ENCODE peak calls at places on chromosome 17, in six cellular contexts. M is head of caudate nucleus; Z is NCI-H2171 treated with DMSO at 0.1 percent for 48 hours; H is stimulated activated CD4-positive, alpha-beta T cell treated with anti-CD3 and anti-CD28 coated beads, Interleukin-4, amount 100 ng/mL, for 4 hours; V is adipocyte; B is effector memory CD4-positive, alpha-beta T cell. P is an unnamed sample.

GRCh38 chr17:39485555-39485954 is 24.3 kb downstream of the CDK12 start:
- DNase-seq in M (no peak), Z (no peak), H (no peak), V (peak), B (no peak), P (peak)

GRCh38 chr17:68314916-68315535 is 23.7 kb downstream of the ARSG start:
- DNase-seq in M (no peak), Z (no peak), H (no peak), V (peak), B (no peak), P (no peak)

GRCh38 chr17:29131814-29132682 is 48.1 kb downstream of the MYO18A start:
- DNase-seq in M (no peak), Z (no peak), H (no peak), V (peak), B (no peak), P (peak)

GRCh38 chr17:47119746-47120520 is 69.2 kb downstream of the CDC27 start:
- DNase-seq in M (no peak), Z (no peak), H (no peak), V (peak), B (no peak), P (peak)

GRCh38 chr17:72385482-72385881 is 264.7 kb downstream of the SOX9 start:
- DNase-seq in M (no peak), Z (peak), H (no peak), V (no peak), B (no peak), P (no peak)

GRCh38 chr17:1653735-1654134 is 4.1 kb upstream of the RILP start:
- DNase-seq in M (no peak), Z (no peak), H (no peak), V (no peak), B (no peak), P (no peak)

GRCh38 chr17:57645950-57646686 is 99.0 kb downstream of the CCDC182 start:
- DNase-seq in M (no peak), Z (no peak), H (no peak), V (no peak), B (no peak), P (peak)

GRCh38 chr17:29108806-29109476 is 66.0 kb downstream of the PIPOX start:
- DNase-seq in M (no peak), Z (no peak), H (no peak), V (no peak), B (no peak), P (no peak)

GRCh38 chr17:66397486-66397885 is 95.1 kb downstream of the PRKCA start:
- DNase-seq in M (no peak), Z (no peak), H (no peak), V (no peak), B (no peak), P (no peak)

GRCh38 chr17:19398301-19399181 is 11.6 kb upstream of the MFAP4 start:
- DNase-seq in M (no peak), Z (peak), H (no peak), V (peak), B (no peak), P (peak)

GRCh38 chr17:57927048-57927723 is 28.0 kb downstream of the CUEDC1 start:
- DNase-seq in M (peak), Z (peak), H (no peak), V (peak), B (no peak), P (peak)